ENCODE peak calls at places on chromosome 17, in six cellular contexts. P is stomach, J is H1, T is SK-N-SH, X is HCT116, G is spleen. B is an unnamed sample.
A peak's percentile ranks its signal among the peaks of the same experiment; 100 is the strongest.

GRCh38 chr17:43411369-43411677 is 12.5 kb downstream of the ARL4D start:
- DNase-seq in P (no peak), J (no peak), T (no peak), X (no peak), G (no peak), B (no peak)

GRCh38 chr17:2094891-2095535 is 40.1 kb downstream of the HIC1 start:
- DNase-seq in P (peak; percentile 88), J (no peak), T (peak; percentile 37), X (no peak), G (peak; percentile 80), B (peak; percentile 83)

GRCh38 chr17:77132411-77133086 is 8.2 kb upstream of the SEC14L1 start:
- DNase-seq in P (no peak), J (no peak), T (no peak), X (no peak), G (no peak), B (no peak)

GRCh38 chr17:9016941-9017552 is 4.3 kb upstream of the NTN1 start:
- DNase-seq in P (peak; percentile 52), J (no peak), T (no peak), X (no peak), G (no peak), B (no peak)

GRCh38 chr17:5978496-5978895 is 91.7 kb upstream of the WSCD1 start:
- DNase-seq in P (no peak), J (no peak), T (no peak), X (no peak), G (no peak), B (no peak)

GRCh38 chr17:3754458-3755334 is 31.0 kb downstream of the HASPIN start:
- DNase-seq in P (peak; percentile 99), J (peak; percentile 99), T (peak; percentile 79), X (peak; percentile 95), G (peak; percentile 93), B (peak; percentile 96)

GRCh38 chr17:14091367-14091766 is 22.1 kb downstream of the COX10 start:
- DNase-seq in P (no peak), J (no peak), T (no peak), X (no peak), G (no peak), B (no peak)

GRCh38 chr17:17413215-17413792 is 63.5 kb upstream of the MED9 start:
- DNase-seq in P (no peak), J (no peak), T (no peak), X (no peak), G (no peak), B (no peak)

GRCh38 chr17:46147167-46147749 is 46.0 kb downstream of the KANSL1 start:
- DNase-seq in P (no peak), J (no peak), T (no peak), X (no peak), G (no peak), B (no peak)

GRCh38 chr17:83078378-83079339 is 750 bp upstream of the METRNL start:
- DNase-seq in P (no peak), J (no peak), T (peak; percentile 77), X (no peak), G (no peak), B (no peak)

GRCh38 chr17:76145231-76146052 is 4.4 kb upstream of the FOXJ1 start:
- DNase-seq in P (no peak), J (no peak), T (no peak), X (no peak), G (peak; percentile 90), B (peak; percentile 49)

GRCh38 chr17:32445075-32445427 is 741 bp downstream of the PSMD11 start:
- DNase-seq in P (peak; percentile 28), J (no peak), T (no peak), X (no peak), G (no peak), B (no peak)

GRCh38 chr17:56815711-56816110 is 18.0 kb downstream of the C17orf67 start:
- DNase-seq in P (no peak), J (no peak), T (no peak), X (no peak), G (peak; percentile 6), B (no peak)

GRCh38 chr17:69936996-69937395 is 138.0 kb upstream of the KCNJ16 start:
- DNase-seq in P (no peak), J (no peak), T (no peak), X (no peak), G (no peak), B (no peak)

GRCh38 chr17:21126645-21127507 is at the start of gene DHRS7B:
- DNase-seq in P (peak; percentile 98), J (peak; percentile 98), T (peak; percentile 96), X (peak; percentile 95), G (peak; percentile 97), B (peak; percentile 96)

GRCh38 chr17:65886240-65886639 is 305.7 kb downstream of the CEP112 start:
- DNase-seq in P (no peak), J (no peak), T (no peak), X (no peak), G (no peak), B (no peak)

GRCh38 chr17:65143899-65144590 is 6.9 kb downstream of the RGS9 start:
- DNase-seq in P (no peak), J (no peak), T (no peak), X (no peak), G (peak; percentile 61), B (no peak)

GRCh38 chr17:7186241-7186640 is 7.1 kb upstream of the ASGR1 start:
- DNase-seq in P (no peak), J (no peak), T (no peak), X (no peak), G (no peak), B (no peak)

GRCh38 chr17:70205386-70205785 is 36.1 kb downstream of the KCNJ2 start:
- DNase-seq in P (no peak), J (no peak), T (no peak), X (no peak), G (no peak), B (no peak)

GRCh38 chr17:55421179-55421934 is at the start of gene MMD:
- DNase-seq in P (no peak), J (peak; percentile 83), T (peak; percentile 86), X (no peak), G (peak; percentile 90), B (peak; percentile 32)

GRCh38 chr17:50207792-50208567 is 6.5 kb upstream of the COL1A1 start:
- DNase-seq in P (no peak), J (peak; percentile 58), T (no peak), X (no peak), G (no peak), B (no peak)
- H3K27ac ChIP-seq in P (peak overlapping the region; percentile 52), J (no peak overlapping the region), T (peak overlapping the region; percentile 97), X (no peak overlapping the region), G (no peak overlapping the region), B (peak overlapping the region; percentile 54)

GRCh38 chr17:47275245-47275984 is 21.8 kb downstream of the ITGB3 start:
- DNase-seq in P (peak; percentile 66), J (peak; percentile 80), T (peak; percentile 93), X (no peak), G (no peak), B (peak; percentile 68)
- H3K4me1 ChIP-seq in P (peaks cover 63% of the 10 kb centered on the region), J (peaks cover 12% of the 10 kb centered on the region), T (peaks cover 44% of the 10 kb centered on the region), X (peaks cover 48% of the 10 kb centered on the region), G (peaks cover 57% of the 10 kb centered on the region), B (peaks cover 32% of the 10 kb centered on the region)

DNA sequence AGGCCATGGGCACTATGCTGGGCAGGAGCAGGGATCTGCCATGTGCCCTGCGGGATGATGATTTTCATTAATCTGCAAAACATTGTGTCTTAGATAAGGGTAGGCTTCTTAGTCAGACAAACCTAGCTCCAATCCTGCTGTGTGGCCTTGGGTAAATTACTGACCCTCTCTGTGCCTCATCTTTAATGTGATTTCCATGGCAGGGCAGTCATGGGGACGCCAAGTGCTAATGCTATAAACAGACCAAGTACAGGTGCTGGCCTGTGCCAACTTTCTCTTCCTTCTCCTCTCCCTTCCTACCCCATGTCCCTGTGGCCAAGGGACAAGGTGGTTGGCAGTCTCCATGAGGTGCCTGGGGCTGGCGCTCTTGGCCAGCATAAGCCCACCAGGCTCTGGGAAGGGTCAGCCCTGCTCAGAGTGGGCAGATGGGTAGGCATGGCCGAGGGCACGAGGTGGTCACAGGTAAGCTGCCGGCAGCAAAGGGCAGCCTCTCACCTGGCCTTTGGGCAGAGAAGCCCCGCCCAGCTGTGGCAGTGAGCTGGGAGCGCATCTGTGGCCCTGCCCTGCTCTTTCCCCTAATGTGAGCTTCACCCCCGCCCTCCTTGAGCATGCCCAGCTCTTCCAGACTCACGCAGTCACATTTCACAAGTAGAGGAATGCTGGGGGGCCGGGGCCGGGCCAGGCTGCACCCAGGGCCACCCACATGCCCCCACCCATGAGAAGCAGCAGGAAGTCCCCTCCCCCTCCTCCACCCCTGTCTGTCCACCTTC is 40.5 kb upstream of the SLC38A10 start:
- DNase-seq in P (no peak), J (no peak), T (no peak), X (no peak), G (peak; percentile 56), B (no peak)
- TF ChIP-seq POLR2AphosphoS5 in P (no peak), J (no peak), T (no peak), X (no peak), G (no peak), B (no peak)

DNA sequence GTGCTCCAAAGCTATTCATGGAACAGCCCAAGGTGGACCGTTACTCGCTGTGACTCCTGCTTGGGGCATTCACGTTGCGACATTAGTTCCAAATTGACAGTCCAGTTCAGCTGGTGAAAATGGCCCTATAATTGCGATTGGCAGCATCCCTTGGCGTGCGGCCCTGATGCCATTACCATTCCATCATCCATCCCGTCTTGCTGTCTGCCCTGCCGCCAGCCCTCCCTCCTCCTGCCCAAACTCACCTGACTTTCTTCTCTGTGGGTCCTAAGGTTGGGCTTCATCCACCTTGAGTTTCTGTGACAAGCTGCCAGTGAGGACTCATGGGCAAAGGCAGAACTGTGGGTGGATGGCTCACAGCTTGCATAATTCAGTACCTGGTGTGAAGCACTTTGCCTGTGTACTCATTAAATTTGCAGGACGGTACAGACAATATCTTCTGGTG is 104.6 kb downstream of the RPTOR start:
- DNase-seq in P (no peak), J (no peak), T (no peak), X (no peak), G (no peak), B (no peak)
- H3K27ac ChIP-seq in P (no peak overlapping the region), J (no peak overlapping the region), T (no peak overlapping the region), X (no peak overlapping the region), G (no peak overlapping the region), B (no peak overlapping the region)

DNA sequence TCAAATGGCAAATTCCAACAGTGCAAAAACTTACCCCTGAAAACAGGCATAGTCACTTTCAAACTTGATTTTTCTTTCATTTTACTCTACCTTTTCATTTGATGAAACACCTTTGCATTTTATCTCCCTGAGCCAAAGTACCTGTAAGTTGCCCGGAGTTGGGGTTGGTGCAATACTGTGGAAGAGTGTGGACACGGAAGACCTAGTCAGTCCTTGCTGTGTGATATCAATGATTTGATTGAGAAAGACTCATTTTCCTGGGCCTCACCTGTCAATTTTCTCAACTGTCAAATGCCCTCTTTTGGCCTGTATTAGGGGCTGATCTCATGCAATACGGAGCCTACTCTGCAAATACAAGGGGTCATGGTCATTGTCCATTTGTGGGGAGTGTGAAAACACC is 22.6 kb downstream of the PITPNC1 start:
- DNase-seq in P (no peak), J (no peak), T (no peak), X (no peak), G (no peak), B (no peak)
- H3K4me1 ChIP-seq in P (peaks cover 26% of the 10 kb centered on the region), J (no peaks in the 10 kb centered on the region), T (peaks cover 6% of the 10 kb centered on the region), X (peaks cover 11% of the 10 kb centered on the region), G (peaks cover 44% of the 10 kb centered on the region), B (no peaks in the 10 kb centered on the region)